ENCODE peak calls at places on chromosomes 12 and 14, in ten cellular contexts. Z is cardiac muscle cell, H is Peyer's patch, S is dorsolateral prefrontal cortex, O is choroid plexus epithelial cell, E is fibroblast of pulmonary artery, G is A549, V is activated B cell treated with CpG ODN at 0.5 μM for 24 hours, B is SK-N-SH, P is tibial nerve. M is an unnamed sample.

GRCh38 chr14:104433401-104434213 is 146.0 kb upstream of the C14orf180 start:
- DNase-seq in S (peak), P (no peak), G (no peak), O (no peak), B (peak), E (no peak), V (no peak), Z (no peak), H (no peak), M (no peak)

GRCh38 chr12:59077153-59077930 is 157.0 kb upstream of the LRIG3 start:
- DNase-seq in H (no peak), V (no peak), O (peak), P (no peak), E (peak), G (no peak), B (no peak), S (no peak), Z (peak), M (peak)

GRCh38 chr14:65222434-65222833 is 120.1 kb upstream of the MAX start:
- DNase-seq in V (no peak), O (peak), P (no peak), Z (peak), H (peak), S (no peak), G (peak), B (peak), E (peak), M (peak)

GRCh38 chr12:116381744-116382455 is 104.4 kb upstream of the MED13L start:
- DNase-seq in O (peak), B (no peak), G (peak), S (no peak), H (peak), P (no peak), V (no peak), Z (peak), E (peak), M (peak)

GRCh38 chr12:99004799-99005474 is 359.8 kb downstream of the APAF1 start:
- DNase-seq in P (no peak), Z (no peak), O (no peak), S (no peak), H (no peak), B (no peak), V (no peak), G (no peak), E (no peak), M (no peak)

GRCh38 chr14:92959761-92960680 is 37.1 kb downstream of the CHGA start:
- DNase-seq in V (no peak), Z (no peak), P (no peak), E (no peak), G (no peak), O (no peak), H (no peak), S (no peak), B (no peak), M (no peak)

GRCh38 chr12:69685810-69686209 is 13.3 kb downstream of the BEST3 start:
- DNase-seq in Z (peak), V (no peak), O (peak), B (no peak), H (no peak), S (no peak), P (no peak), E (peak), G (peak), M (peak)

GRCh38 chr12:68358532-68359485 is 26.6 kb upstream of the MDM1 start:
- DNase-seq in O (peak), G (peak), H (no peak), P (peak), Z (peak), V (no peak), E (peak), B (peak), S (no peak), M (peak)

GRCh38 chr12:123983822-123984485 is 10.9 kb downstream of the ZNF664 start:
- DNase-seq in P (no peak), G (peak), B (peak), O (peak), Z (peak), S (no peak), H (peak), V (no peak), E (peak), M (peak)

GRCh38 chr14:81018245-81018644 is 62.8 kb downstream of the TSHR start:
- DNase-seq in G (no peak), S (no peak), O (no peak), E (no peak), P (no peak), V (no peak), H (no peak), Z (no peak), B (no peak), M (no peak)

GRCh38 chr12:123106640-123107359 is 44.1 kb downstream of the PITPNM2 start:
- DNase-seq in H (no peak), Z (no peak), S (no peak), V (peak), G (peak), P (no peak), B (no peak), E (no peak), O (no peak), M (peak)

GRCh38 chr12:14716848-14717444 is 20.5 kb upstream of the GUCY2C start:
- DNase-seq in V (no peak), E (peak), P (no peak), G (peak), Z (peak), O (peak), B (peak), S (no peak), H (no peak), M (peak)

GRCh38 chr12:94812345-94812744 is 162.0 kb upstream of the TMCC3 start:
- DNase-seq in E (no peak), V (no peak), H (no peak), P (no peak), O (no peak), B (no peak), G (no peak), S (no peak), Z (no peak), M (no peak)

GRCh38 chr12:52907092-52907810 is 2.4 kb upstream of the KRT8 start:
- DNase-seq in P (no peak), S (no peak), B (peak), H (peak), V (no peak), O (peak), G (peak), Z (peak), E (peak), M (peak)

GRCh38 chr12:2605301-2605700 is 189.5 kb upstream of the FKBP4 start:
- DNase-seq in Z (no peak), G (no peak), E (no peak), S (no peak), V (no peak), P (no peak), O (no peak), H (no peak), B (no peak), M (no peak)

DNA sequence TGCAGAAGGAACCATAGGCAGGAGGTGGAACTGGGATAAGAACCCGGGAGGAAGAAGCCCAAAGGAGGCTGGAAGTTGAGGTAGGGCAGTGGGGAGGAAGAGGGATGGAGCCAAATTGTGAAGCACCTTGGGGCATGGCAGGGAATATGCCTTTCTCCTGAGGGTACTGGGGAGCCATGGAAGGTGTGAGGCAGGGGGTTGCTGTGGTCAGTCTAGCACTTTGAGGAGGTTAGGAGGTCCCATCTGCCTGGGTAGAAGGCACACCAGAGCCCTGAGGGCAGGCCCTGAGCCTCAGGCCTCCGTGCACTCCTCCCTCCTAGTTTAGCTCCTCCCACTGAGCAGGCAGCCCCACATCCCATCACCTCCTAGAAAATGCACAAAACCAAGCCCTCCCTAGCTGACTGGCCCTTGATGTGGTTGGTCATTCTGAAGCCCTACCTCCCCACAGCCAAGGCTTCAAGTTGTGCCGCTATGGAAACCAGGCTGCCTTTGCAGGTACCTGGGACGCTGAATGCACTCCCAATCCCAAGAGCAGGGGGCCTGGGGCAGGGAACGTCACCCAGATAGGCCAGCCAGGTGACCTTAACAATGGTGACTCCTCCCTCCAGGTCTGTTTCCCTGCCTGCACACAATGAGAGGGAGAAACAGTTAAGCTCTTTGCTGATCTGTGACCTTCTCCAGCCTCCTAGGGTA is 15.1 kb downstream of the PHETA1 start:
- DNase-seq in B (no peak), S (no peak), P (no peak), O (no peak), E (no peak), H (no peak), V (no peak), G (no peak), Z (no peak), M (no peak)
- TF ChIP-seq CTCF in B (no peak), S (no peak), P (no peak), O (no peak), E (no peak), H (no peak), V (no peak), G (no peak), Z (no peak), M (no peak)

DNA sequence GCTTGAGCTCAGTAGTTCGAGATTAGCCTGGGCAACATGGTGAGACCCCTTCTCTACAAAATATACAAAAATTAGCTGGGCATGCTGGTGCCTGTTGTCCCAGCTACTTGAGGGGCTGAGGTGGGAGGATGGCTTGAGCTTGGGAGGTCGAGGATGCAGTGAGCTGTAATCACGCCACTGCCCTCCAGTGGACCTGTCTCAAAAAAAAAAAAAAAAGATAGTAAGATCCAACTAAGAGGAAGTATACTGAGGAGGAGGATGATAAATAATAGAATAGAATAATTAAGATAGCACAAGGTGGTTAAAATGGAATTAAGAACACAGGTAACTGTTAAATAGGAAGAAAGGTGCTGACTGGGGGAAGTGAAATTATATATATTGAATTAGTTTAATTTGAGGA is 37.0 kb upstream of the BAZ1A start:
- DNase-seq in O (peak), E (no peak), V (no peak), G (peak), S (no peak), P (no peak), H (no peak), B (no peak), Z (peak), M (peak)
- TF ChIP-seq CTCF in O (peak), E (peak), V (no peak), G (peak), S (no peak), P (no peak), H (no peak), B (peak), Z (peak), M (no peak)

GRCh38 chr14:54642950-54643695 is 76.2 kb downstream of the SAMD4A start:
- DNase-seq in B (no peak), S (no peak), O (peak), G (peak), H (no peak), E (peak), Z (peak), P (no peak), V (no peak), M (peak)
- TF ChIP-seq CTCF in B (peak), S (no peak), O (peak), G (peak), H (peak), E (peak), Z (peak), P (no peak), V (no peak), M (no peak)

DNA sequence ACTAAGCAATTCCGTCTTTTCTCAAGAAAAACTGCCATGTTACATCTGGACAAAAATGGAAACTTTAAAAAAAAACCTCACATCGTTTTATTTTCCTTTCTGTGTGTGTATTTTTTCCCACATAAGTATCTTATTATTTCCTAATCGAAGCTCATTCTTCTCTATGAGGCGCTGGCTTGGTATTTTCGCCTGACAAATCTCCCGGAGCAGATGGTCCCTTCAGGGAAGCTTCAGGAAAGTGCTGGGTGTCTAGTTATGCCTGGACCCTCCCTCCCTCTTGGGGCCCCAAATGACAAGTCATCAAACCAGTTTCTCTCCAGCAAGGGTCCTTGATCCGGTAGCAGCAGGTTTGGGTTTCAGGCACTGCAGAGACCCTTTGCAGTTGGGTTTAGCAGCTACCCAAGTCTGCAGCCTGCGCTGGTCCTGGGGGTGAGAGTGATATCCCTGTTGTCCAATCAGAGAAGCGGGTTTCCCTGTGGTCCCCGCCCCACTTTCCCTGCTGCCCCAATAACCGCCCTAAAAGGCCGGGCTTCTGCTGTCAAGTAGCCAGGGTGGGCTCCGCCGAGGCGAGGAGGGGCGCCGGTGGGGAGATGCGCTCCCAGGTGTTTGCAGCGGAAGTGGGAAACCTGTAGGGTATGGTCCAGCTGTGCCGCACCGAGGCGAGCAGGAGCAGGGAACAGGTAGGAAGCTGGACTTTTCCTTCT is at the start of gene CNTN1:
- DNase-seq in O (peak), S (peak), G (peak), E (peak), P (peak), Z (peak), V (no peak), B (peak), H (peak), M (peak)
- TF ChIP-seq CTCF in O (no peak), S (no peak), G (no peak), E (no peak), P (no peak), Z (no peak), V (no peak), B (no peak), H (no peak), M (no peak)

DNA sequence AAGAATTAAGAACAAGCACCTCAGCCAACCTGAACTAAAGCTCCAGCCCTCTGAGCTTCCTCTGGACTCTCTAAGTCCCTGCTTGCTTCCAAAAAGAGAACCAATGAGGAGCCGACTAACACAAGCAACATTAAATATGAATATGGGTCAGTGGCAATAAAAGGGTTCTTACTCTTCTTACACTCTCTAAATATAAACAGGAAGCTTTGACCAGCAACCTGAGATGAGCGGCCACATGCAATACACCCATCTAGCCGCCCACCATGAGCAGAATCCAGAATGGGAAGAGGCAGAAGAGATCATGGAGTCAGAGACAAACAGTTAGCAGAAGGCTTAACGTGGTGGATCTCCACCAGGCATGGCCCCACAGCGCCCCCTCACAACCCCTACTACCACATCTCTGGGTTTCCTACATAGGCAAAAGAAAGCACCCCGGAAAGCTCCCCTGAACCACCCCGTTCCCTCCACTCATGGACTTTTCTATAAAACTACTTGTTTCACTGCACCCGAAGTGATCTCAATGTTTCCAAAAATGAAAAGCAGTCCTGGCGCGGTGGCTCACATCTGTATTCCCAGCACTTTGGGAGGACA is 59.4 kb downstream of the TTC7B start:
- DNase-seq in G (peak), O (no peak), Z (no peak), V (no peak), P (no peak), E (no peak), S (peak), B (no peak), H (no peak), M (no peak)
- TF ChIP-seq CTCF in G (no peak), O (peak), Z (no peak), V (no peak), P (no peak), E (no peak), S (no peak), B (peak), H (no peak), M (no peak)

GRCh38 chr12:49567611-49568441 is at the start of gene MCRS1:
- DNase-seq in B (peak), G (peak), E (peak), V (peak), O (peak), H (peak), S (peak), P (peak), Z (peak), M (peak)
- TF ChIP-seq CTCF in B (no peak), G (no peak), E (no peak), V (no peak), O (no peak), H (no peak), S (no peak), P (no peak), Z (no peak), M (no peak)

M was measured in MCF 10A.